ENCODE peak calls at places on chromosomes 11 and 22, in nine cellular contexts. M, U, O, E, S, F, Z, Y and R are unnamed samples.

GRCh38 chr11:114040706-114041211 is 18.8 kb upstream of the ZBTB16 start:
- DNase-seq in M (peak), U (peak), O (no peak), E (peak), S (no peak), F (peak), Z (no peak), Y (peak), R (peak)

GRCh38 chr11:33747969-33748368 is 11.7 kb upstream of the CD59 start:
- DNase-seq in M (no peak), U (peak), O (no peak), E (no peak), S (no peak), F (no peak), Z (no peak), Y (no peak), R (no peak)

GRCh38 chr11:1308745-1309497 is 511 bp downstream of the TOLLIP start:
- DNase-seq in M (no peak), U (no peak), O (no peak), E (no peak), S (no peak), F (no peak), Z (no peak), Y (no peak), R (no peak)

GRCh38 chr11:46560300-46561025 is 33.4 kb downstream of the AMBRA1 start:
- DNase-seq in M (no peak), U (peak), O (no peak), E (no peak), S (no peak), F (no peak), Z (peak), Y (no peak), R (no peak)

GRCh38 chr11:130783322-130783721 is 133.0 kb downstream of the SNX19 start:
- DNase-seq in M (no peak), U (no peak), O (no peak), E (no peak), S (no peak), F (no peak), Z (no peak), Y (no peak), R (no peak)

GRCh38 chr22:50684501-50684900 is 11.9 kb downstream of the SHANK3 start:
- DNase-seq in M (no peak), U (no peak), O (no peak), E (no peak), S (no peak), F (no peak), Z (no peak), Y (no peak), R (no peak)

GRCh38 chr11:121329786-121330395 is 37.3 kb downstream of the SC5D start:
- DNase-seq in M (no peak), U (no peak), O (no peak), E (no peak), S (no peak), F (no peak), Z (no peak), Y (no peak), R (peak)

GRCh38 chr11:16404781-16405180 is 48.4 kb upstream of the SOX6 start:
- DNase-seq in M (no peak), U (no peak), O (no peak), E (no peak), S (no peak), F (no peak), Z (no peak), Y (no peak), R (no peak)

GRCh38 chr22:49632199-49633009 is 195.3 kb downstream of the BRD1 start:
- DNase-seq in M (peak), U (peak), O (peak), E (peak), S (peak), F (peak), Z (no peak), Y (peak), R (peak)

GRCh38 chr11:37504066-37504611 is 906.1 kb upstream of the RAG2 start:
- DNase-seq in M (no peak), U (peak), O (no peak), E (no peak), S (no peak), F (no peak), Z (no peak), Y (no peak), R (no peak)

GRCh38 chr11:59810911-59811259 is 307 bp upstream of the MRPL16 start:
- DNase-seq in M (no peak), U (no peak), O (no peak), E (no peak), S (no peak), F (no peak), Z (no peak), Y (no peak), R (no peak)

GRCh38 chr22:44862281-44862680 is 109.9 kb downstream of the ARHGAP8 start:
- DNase-seq in M (no peak), U (no peak), O (no peak), E (no peak), S (peak), F (no peak), Z (no peak), Y (peak), R (no peak)

GRCh38 chr22:33576205-33576604 is 344.1 kb downstream of the LARGE1 start:
- DNase-seq in M (no peak), U (no peak), O (no peak), E (no peak), S (no peak), F (no peak), Z (no peak), Y (no peak), R (no peak)

GRCh38 chr11:118660646-118661424 is 18.6 kb downstream of the TREH start:
- DNase-seq in M (no peak), U (no peak), O (no peak), E (no peak), S (peak), F (no peak), Z (no peak), Y (peak), R (peak)

GRCh38 chr11:30908857-30909256 is 322.7 kb upstream of the MPPED2 start:
- DNase-seq in M (no peak), U (no peak), O (no peak), E (no peak), S (no peak), F (no peak), Z (no peak), Y (no peak), R (no peak)

GRCh38 chr11:6734616-6735015 is 37.2 kb downstream of the OR2AG2 start:
- DNase-seq in M (no peak), U (no peak), O (no peak), E (no peak), S (no peak), F (no peak), Z (no peak), Y (no peak), R (no peak)

GRCh38 chr11:34806875-34807274 is 109.3 kb downstream of the APIP start:
- DNase-seq in M (no peak), U (no peak), O (no peak), E (no peak), S (no peak), F (no peak), Z (peak), Y (no peak), R (no peak)

GRCh38 chr22:46827781-46828180 is 65.3 kb downstream of the TBC1D22A start:
- DNase-seq in M (no peak), U (no peak), O (no peak), E (peak), S (no peak), F (no peak), Z (no peak), Y (no peak), R (no peak)

GRCh38 chr11:46308632-46309419 is 31.4 kb downstream of the CREB3L1 start:
- DNase-seq in M (peak), U (peak), O (peak), E (peak), S (peak), F (peak), Z (peak), Y (peak), R (peak)

GRCh38 chr22:17910561-17911311 is 113.6 kb downstream of the MICAL3 start:
- DNase-seq in M (peak), U (peak), O (peak), E (peak), S (peak), F (peak), Z (peak), Y (no peak), R (no peak)

GRCh38 chr22:39917091-39917703 is 16.3 kb downstream of the GRAP2 start:
- DNase-seq in M (no peak), U (no peak), O (no peak), E (no peak), S (no peak), F (no peak), Z (no peak), Y (no peak), R (no peak)

GRCh38 chr11:108620958-108621772 is 27.6 kb upstream of the EXPH5 start:
- DNase-seq in M (no peak), U (peak), O (no peak), E (peak), S (no peak), F (no peak), Z (no peak), Y (no peak), R (no peak)

GRCh38 chr11:103964390-103964789 is 72.0 kb upstream of the DDI1 start:
- DNase-seq in M (no peak), U (no peak), O (no peak), E (no peak), S (no peak), F (no peak), Z (no peak), Y (no peak), R (no peak)

GRCh38 chr11:31233425-31233824 is 136.1 kb downstream of the DCDC1 start:
- DNase-seq in M (no peak), U (no peak), O (no peak), E (peak), S (no peak), F (no peak), Z (no peak), Y (no peak), R (peak)

GRCh38 chr11:33942954-33943353 is 51.1 kb upstream of the LMO2 start:
- DNase-seq in M (no peak), U (peak), O (no peak), E (no peak), S (no peak), F (no peak), Z (peak), Y (no peak), R (no peak)

GRCh38 chr11:83118814-83119213 is 38.1 kb upstream of the PCF11 start:
- DNase-seq in M (no peak), U (peak), O (no peak), E (no peak), S (no peak), F (no peak), Z (no peak), Y (no peak), R (no peak)

GRCh38 chr11:85236211-85236610 is 390.9 kb downstream of the DLG2 start:
- DNase-seq in M (no peak), U (no peak), O (no peak), E (no peak), S (no peak), F (no peak), Z (no peak), Y (no peak), R (no peak)

GRCh38 chr22:28297504-28297903 is 378.4 kb upstream of the PITPNB start:
- DNase-seq in M (no peak), U (peak), O (no peak), E (no peak), S (no peak), F (no peak), Z (peak), Y (no peak), R (no peak)

GRCh38 chr11:69215784-69216415 is 60.2 kb downstream of the SMIM38 start:
- DNase-seq in M (peak), U (peak), O (no peak), E (peak), S (no peak), F (no peak), Z (no peak), Y (no peak), R (no peak)

GRCh38 chr11:9672918-9673317 is 9.0 kb downstream of the SWAP70 start:
- DNase-seq in M (no peak), U (no peak), O (no peak), E (no peak), S (no peak), F (no peak), Z (no peak), Y (no peak), R (no peak)

GRCh38 chr11:94077568-94078293 is 50.9 kb upstream of the PANX1 start:
- DNase-seq in M (no peak), U (no peak), O (no peak), E (peak), S (no peak), F (no peak), Z (peak), Y (no peak), R (no peak)

GRCh38 chr11:120352405-120352804 is 16.2 kb downstream of the ARHGEF12 start:
- DNase-seq in M (no peak), U (no peak), O (no peak), E (no peak), S (no peak), F (no peak), Z (peak), Y (no peak), R (no peak)

GRCh38 chr11:1639102-1639620 is 9.6 kb downstream of the KRTAP5-5 start:
- DNase-seq in M (no peak), U (no peak), O (no peak), E (no peak), S (no peak), F (peak), Z (no peak), Y (no peak), R (no peak)

GRCh38 chr11:134610116-134610910 is 198.3 kb upstream of the B3GAT1 start:
- DNase-seq in M (no peak), U (no peak), O (no peak), E (no peak), S (no peak), F (no peak), Z (no peak), Y (no peak), R (no peak)

GRCh38 chr11:122882189-122882808 is at the start of gene JHY:
- DNase-seq in M (no peak), U (no peak), O (no peak), E (no peak), S (no peak), F (no peak), Z (no peak), Y (no peak), R (no peak)

GRCh38 chr11:75301131-75301530 is 50.3 kb downstream of the ARRB1 start:
- DNase-seq in M (no peak), U (no peak), O (no peak), E (no peak), S (peak), F (no peak), Z (no peak), Y (no peak), R (no peak)

GRCh38 chr22:21624120-21624879 is 5.5 kb downstream of the YDJC start:
- DNase-seq in M (no peak), U (peak), O (no peak), E (peak), S (no peak), F (no peak), Z (peak), Y (no peak), R (no peak)

GRCh38 chr22:21624880-21625791 is 4.7 kb downstream of the YDJC start:
- DNase-seq in M (no peak), U (no peak), O (no peak), E (no peak), S (no peak), F (no peak), Z (peak), Y (no peak), R (no peak)

GRCh38 chr22:21626073-21626734 is 3.6 kb downstream of the YDJC start:
- DNase-seq in M (no peak), U (no peak), O (no peak), E (no peak), S (no peak), F (no peak), Z (peak), Y (no peak), R (no peak)

GRCh38 chr22:21628386-21629261 is 1.2 kb downstream of the YDJC start:
- DNase-seq in M (no peak), U (no peak), O (peak), E (no peak), S (no peak), F (no peak), Z (peak), Y (no peak), R (no peak)

GRCh38 chr22:21626735-21627469 is 2.9 kb downstream of the YDJC start:
- DNase-seq in M (no peak), U (no peak), O (no peak), E (no peak), S (no peak), F (no peak), Z (peak), Y (no peak), R (no peak)
- TF ChIP-seq POLR2A in M (no peak), U (no peak), O (no peak), E (no peak), S (no peak), F (no peak), Z (no peak), Y (no peak), R (no peak)

GRCh38 chr11:77193915-77194830 is 66.1 kb downstream of the MYO7A start:
- DNase-seq in M (no peak), U (no peak), O (no peak), E (no peak), S (peak), F (peak), Z (no peak), Y (no peak), R (no peak)

GRCh38 chr11:77196961-77197360 is 68.9 kb downstream of the MYO7A start:
- DNase-seq in M (peak), U (no peak), O (no peak), E (no peak), S (peak), F (peak), Z (no peak), Y (peak), R (no peak)

GRCh38 chr11:77197626-77198320 is 69.7 kb downstream of the MYO7A start:
- DNase-seq in M (peak), U (no peak), O (peak), E (no peak), S (peak), F (peak), Z (no peak), Y (peak), R (no peak)

GRCh38 chr11:77193167-77193566 is 65.1 kb downstream of the MYO7A start:
- DNase-seq in M (no peak), U (no peak), O (no peak), E (no peak), S (no peak), F (no peak), Z (no peak), Y (no peak), R (no peak)

GRCh38 chr11:77195071-77195705 is 67.1 kb downstream of the MYO7A start:
- DNase-seq in M (no peak), U (no peak), O (no peak), E (no peak), S (peak), F (peak), Z (no peak), Y (no peak), R (no peak)
- TF ChIP-seq POLR2A in M (no peak), U (no peak), O (no peak), E (no peak), S (no peak), F (no peak), Z (no peak), Y (no peak), R (no peak)

GRCh38 chr22:37933711-37934376 is 19.6 kb downstream of the C22orf23 start:
- DNase-seq in M (peak), U (peak), O (peak), E (peak), S (peak), F (peak), Z (peak), Y (peak), R (peak)
- TF ChIP-seq POLR2A in M (peak), U (no peak), O (no peak), E (no peak), S (no peak), F (no peak), Z (no peak), Y (no peak), R (no peak)

GRCh38 chr11:128731041-128731663 is 37.3 kb downstream of the FLI1 start:
- DNase-seq in M (no peak), U (no peak), O (no peak), E (no peak), S (no peak), F (no peak), Z (no peak), Y (no peak), R (no peak)
- TF ChIP-seq POLR2A in M (no peak), U (no peak), O (no peak), E (no peak), S (no peak), F (no peak), Z (no peak), Y (no peak), R (no peak)

GRCh38 chr11:66288866-66289547 is at the start of gene YIF1A:
- DNase-seq in M (peak), U (peak), O (peak), E (peak), S (peak), F (peak), Z (peak), Y (peak), R (peak)
- TF ChIP-seq POLR2A in M (peak), U (peak), O (peak), E (peak), S (peak), F (peak), Z (peak), Y (peak), R (no peak)

DNA sequence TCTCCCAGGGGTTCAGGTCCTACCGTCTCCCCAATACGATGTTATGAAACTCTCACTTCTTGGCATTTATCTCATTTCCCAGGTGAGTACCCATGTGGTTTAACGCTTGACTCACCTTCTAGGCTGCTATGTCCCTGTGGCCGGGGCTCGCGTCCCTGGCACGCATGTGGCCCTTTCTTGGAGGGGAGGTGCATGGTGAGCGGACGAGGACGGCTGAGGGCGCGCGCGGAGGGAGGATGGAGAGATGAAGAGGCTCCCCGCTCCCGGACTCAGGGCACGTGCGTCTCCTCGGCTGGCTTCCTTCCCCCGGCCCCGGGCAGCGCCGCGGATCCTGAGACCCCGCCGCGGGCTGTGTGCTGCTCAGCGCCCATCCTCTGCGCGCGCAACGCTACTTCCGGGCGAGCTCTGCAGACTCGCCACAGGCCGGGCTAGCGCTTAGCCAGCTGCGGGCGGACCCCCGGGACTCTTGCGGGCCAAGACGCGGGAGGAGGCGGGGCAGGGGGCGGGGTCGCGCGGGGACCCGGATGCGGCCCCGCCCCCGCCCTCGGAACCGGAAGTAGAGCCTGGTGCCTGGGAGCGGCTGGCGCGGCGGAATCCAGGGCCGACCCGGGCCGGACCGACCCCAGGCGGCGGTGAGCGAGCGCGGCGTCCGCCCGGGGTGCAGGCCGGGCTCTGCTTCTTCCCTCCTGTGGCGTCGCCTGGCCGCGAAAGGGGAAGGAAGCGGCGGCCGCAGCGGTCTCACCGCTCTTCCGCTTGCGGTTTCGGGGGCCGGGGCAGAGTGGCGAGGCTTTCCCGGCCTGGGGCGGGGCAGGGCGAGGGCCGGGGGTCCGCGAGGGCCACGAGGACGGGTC is at the start of gene CTTN:
- DNase-seq in M (peak), U (peak), O (peak), E (peak), S (peak), F (peak), Z (peak), Y (peak), R (peak)
- TF ChIP-seq POLR2A in M (peak), U (peak), O (peak), E (peak), S (no peak), F (peak), Z (peak), Y (peak), R (peak)

DNA sequence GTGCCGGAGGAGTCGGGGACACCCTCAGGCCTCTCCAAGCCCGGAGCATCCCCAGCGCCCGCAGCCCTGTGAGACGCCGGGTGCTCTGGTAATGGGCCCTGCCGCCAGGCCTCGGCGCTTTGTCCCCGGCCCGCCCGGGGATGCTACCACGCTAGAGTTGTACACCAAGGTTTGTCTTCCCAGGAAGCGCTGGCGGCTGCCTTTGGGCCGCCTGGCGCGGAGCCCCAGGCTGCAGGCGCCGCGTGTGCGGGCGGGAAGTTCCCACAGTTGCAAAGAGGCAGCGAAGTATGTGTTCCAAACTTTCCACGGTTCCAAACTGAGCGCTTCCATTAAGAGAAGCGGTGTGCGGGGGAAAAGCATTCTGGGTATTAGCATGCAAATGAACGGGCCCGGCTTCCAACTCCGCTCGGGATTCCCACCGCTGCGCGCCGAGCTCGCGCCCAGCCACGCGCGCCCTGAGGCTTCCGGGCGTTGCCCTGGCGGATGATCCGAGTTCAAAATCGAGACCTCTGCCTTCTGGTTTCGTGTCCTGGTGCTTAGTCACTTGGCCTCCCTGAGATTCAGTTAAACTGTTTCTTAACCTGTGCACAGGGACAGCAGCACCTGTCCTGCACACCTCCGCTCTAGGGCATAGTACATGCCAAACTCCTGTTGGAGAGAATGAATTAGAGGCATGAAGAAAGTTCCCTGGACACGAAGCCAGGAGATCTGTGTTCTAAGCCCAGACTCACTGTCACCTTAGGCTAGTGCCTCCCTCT is 1.3 kb upstream of the PATZ1 start:
- DNase-seq in M (peak), U (peak), O (peak), E (peak), S (peak), F (peak), Z (no peak), Y (peak), R (peak)
- TF ChIP-seq POLR2A in M (peak), U (no peak), O (no peak), E (no peak), S (no peak), F (no peak), Z (no peak), Y (peak), R (no peak)